ENCODE peak calls at places on chromosomes 2 and 18, in seven cellular contexts. K, L, F, B, V, J and W are unnamed samples.

GRCh38 chr2:100752628-100753333 is 67.2 kb upstream of the NPAS2 start:
- DNase-seq in K (peak), L (no peak), F (no peak), B (no peak), V (peak), J (no peak), W (no peak)

GRCh38 chr2:182435754-182436153 is 8.9 kb upstream of the PDE1A start:
- DNase-seq in K (no peak), L (no peak), F (no peak), B (no peak), V (no peak), J (no peak), W (no peak)

GRCh38 chr18:35185771-35186170 is 55.1 kb upstream of the ZNF397 start:
- DNase-seq in K (no peak), L (no peak), F (no peak), B (no peak), V (no peak), J (no peak), W (no peak)

GRCh38 chr18:1104265-1104792 is 199.7 kb downstream of the ADCYAP1 start:
- DNase-seq in K (no peak), L (no peak), F (no peak), B (no peak), V (peak), J (no peak), W (no peak)

GRCh38 chr2:112143150-112143549 is 5.0 kb downstream of the FBLN7 start:
- DNase-seq in K (no peak), L (no peak), F (no peak), B (no peak), V (no peak), J (peak), W (no peak)

GRCh38 chr2:219125225-219125885 is 35.3 kb downstream of the NHEJ1 start:
- DNase-seq in K (peak), L (no peak), F (no peak), B (peak), V (peak), J (no peak), W (no peak)

GRCh38 chr18:53458266-53458665 is 766.2 kb downstream of the MBD2 start:
- DNase-seq in K (no peak), L (no peak), F (no peak), B (no peak), V (no peak), J (no peak), W (no peak)

GRCh38 chr2:224263571-224264043 is 138.3 kb downstream of the FAM124B start:
- DNase-seq in K (no peak), L (no peak), F (no peak), B (no peak), V (peak), J (no peak), W (no peak)

GRCh38 chr2:143611336-143611735 is 482.1 kb downstream of the ARHGAP15 start:
- DNase-seq in K (no peak), L (no peak), F (no peak), B (no peak), V (no peak), J (no peak), W (no peak)

GRCh38 chr18:23779696-23780303 is 90.5 kb downstream of the LAMA3 start:
- DNase-seq in K (peak), L (no peak), F (no peak), B (no peak), V (peak), J (no peak), W (no peak)

GRCh38 chr2:52260904-52261303 is 1229.0 kb upstream of the NRXN1 start:
- DNase-seq in K (no peak), L (no peak), F (no peak), B (no peak), V (no peak), J (no peak), W (no peak)

GRCh38 chr2:10813085-10813748 is 632 bp upstream of the PDIA6 start:
- DNase-seq in K (no peak), L (no peak), F (no peak), B (no peak), V (no peak), J (no peak), W (no peak)

GRCh38 chr2:26178746-26179436 is 6.0 kb downstream of the GAREM2 start:
- DNase-seq in K (no peak), L (peak), F (no peak), B (peak), V (no peak), J (no peak), W (no peak)